ENCODE peak calls at places on chromosomes 1 and 21, in four cellular contexts. One of them, this sample, is unnamed.

GRCh38 chr1:224732367-224733006 is 116.4 kb downstream of the CNIH3 start:
- DNase-seq in mesenchymal stem cell: no peak
- DNase-seq in H1: no peak
- DNase-seq in fibroblast of lung: no peak
- DNase-seq in this sample: no peak

GRCh38 chr21:45155910-45156309 is 81.5 kb downstream of the ADARB1 start:
- DNase-seq in mesenchymal stem cell: no peak
- DNase-seq in H1: no peak
- DNase-seq in fibroblast of lung: no peak
- DNase-seq in this sample: no peak

GRCh38 chr1:169155675-169156074 is 49.2 kb downstream of the ATP1B1 start:
- DNase-seq in mesenchymal stem cell: no peak
- DNase-seq in H1: no peak
- DNase-seq in fibroblast of lung: no peak
- DNase-seq in this sample: no peak

GRCh38 chr1:113677250-113678158 is 81.8 kb downstream of the PHTF1 start:
- DNase-seq in mesenchymal stem cell: peak
- DNase-seq in H1: no peak
- DNase-seq in fibroblast of lung: peak
- DNase-seq in this sample: no peak

GRCh38 chr1:100539836-100540536 is 2.0 kb downstream of the GPR88 start:
- DNase-seq in mesenchymal stem cell: peak
- DNase-seq in H1: no peak
- DNase-seq in fibroblast of lung: peak
- DNase-seq in this sample: no peak

GRCh38 chr1:197197430-197197997 is 51.0 kb upstream of the ASPM start:
- DNase-seq in mesenchymal stem cell: no peak
- DNase-seq in H1: no peak
- DNase-seq in fibroblast of lung: no peak
- DNase-seq in this sample: no peak

GRCh38 chr1:116365857-116366256 is 7.2 kb upstream of the ATP1A1 start:
- DNase-seq in mesenchymal stem cell: no peak
- DNase-seq in H1: no peak
- DNase-seq in fibroblast of lung: no peak
- DNase-seq in this sample: no peak

GRCh38 chr1:27005166-27005530 is 7.5 kb downstream of the TENT5B start:
- DNase-seq in mesenchymal stem cell: no peak
- DNase-seq in H1: no peak
- DNase-seq in fibroblast of lung: no peak
- DNase-seq in this sample: no peak

GRCh38 chr21:30234643-30235042 is 18.7 kb upstream of the CLDN8 start:
- DNase-seq in mesenchymal stem cell: peak
- DNase-seq in H1: no peak
- DNase-seq in fibroblast of lung: no peak
- DNase-seq in this sample: peak

GRCh38 chr1:150065184-150065871 is 2.2 kb upstream of the VPS45 start:
- DNase-seq in mesenchymal stem cell: peak
- DNase-seq in H1: no peak
- DNase-seq in fibroblast of lung: peak
- DNase-seq in this sample: no peak

GRCh38 chr1:70043806-70044205 is 161.6 kb downstream of the LRRC40 start:
- DNase-seq in mesenchymal stem cell: peak
- DNase-seq in H1: no peak
- DNase-seq in fibroblast of lung: peak
- DNase-seq in this sample: peak

GRCh38 chr21:27759820-27760219 is 792.9 kb upstream of the ADAMTS5 start:
- DNase-seq in mesenchymal stem cell: no peak
- DNase-seq in H1: no peak
- DNase-seq in fibroblast of lung: no peak
- DNase-seq in this sample: no peak

GRCh38 chr1:90246069-90246468 is 251.2 kb downstream of the ZNF326 start:
- DNase-seq in mesenchymal stem cell: no peak
- DNase-seq in H1: no peak
- DNase-seq in fibroblast of lung: no peak
- DNase-seq in this sample: no peak

GRCh38 chr1:236854602-236854978 is 59.5 kb downstream of the MTR start:
- DNase-seq in mesenchymal stem cell: peak
- DNase-seq in H1: no peak
- DNase-seq in fibroblast of lung: peak
- DNase-seq in this sample: no peak

GRCh38 chr1:48859429-48859828 is 82.7 kb upstream of the BEND5 start:
- DNase-seq in mesenchymal stem cell: no peak
- DNase-seq in H1: no peak
- DNase-seq in fibroblast of lung: peak
- DNase-seq in this sample: no peak

GRCh38 chr1:36966242-36966641 is 68.1 kb downstream of the GRIK3 start:
- DNase-seq in mesenchymal stem cell: no peak
- DNase-seq in H1: no peak
- DNase-seq in fibroblast of lung: no peak
- DNase-seq in this sample: no peak

GRCh38 chr21:45322960-45323461 is 35.3 kb upstream of the POFUT2 start:
- DNase-seq in mesenchymal stem cell: no peak
- DNase-seq in H1: no peak
- DNase-seq in fibroblast of lung: no peak
- DNase-seq in this sample: no peak

GRCh38 chr1:204493882-204494280 is 724 bp downstream of the PIK3C2B start:
- DNase-seq in mesenchymal stem cell: peak
- DNase-seq in H1: no peak
- DNase-seq in fibroblast of lung: peak
- DNase-seq in this sample: no peak

GRCh38 chr1:242139437-242139836 is 140.5 kb upstream of the MAP1LC3C start:
- DNase-seq in mesenchymal stem cell: no peak
- DNase-seq in H1: no peak
- DNase-seq in fibroblast of lung: no peak
- DNase-seq in this sample: no peak

GRCh38 chr1:179753061-179753460 is 10.0 kb downstream of the FAM163A start:
- DNase-seq in mesenchymal stem cell: no peak
- DNase-seq in H1: no peak
- DNase-seq in fibroblast of lung: peak
- DNase-seq in this sample: no peak

GRCh38 chr1:21325231-21325718 is 35.0 kb upstream of the ECE1 start:
- DNase-seq in mesenchymal stem cell: no peak
- DNase-seq in H1: no peak
- DNase-seq in fibroblast of lung: no peak
- DNase-seq in this sample: no peak

GRCh38 chr1:92808353-92808752 is 23.4 kb upstream of the EVI5 start:
- DNase-seq in mesenchymal stem cell: no peak
- DNase-seq in H1: no peak
- DNase-seq in fibroblast of lung: peak
- DNase-seq in this sample: no peak

GRCh38 chr1:92803140-92803887 is 18.4 kb upstream of the EVI5 start:
- DNase-seq in mesenchymal stem cell: no peak
- DNase-seq in H1: no peak
- DNase-seq in fibroblast of lung: no peak
- DNase-seq in this sample: no peak

GRCh38 chr1:92804721-92805169 is 19.8 kb upstream of the EVI5 start:
- DNase-seq in mesenchymal stem cell: peak
- DNase-seq in H1: no peak
- DNase-seq in fibroblast of lung: peak
- DNase-seq in this sample: peak

DNA sequence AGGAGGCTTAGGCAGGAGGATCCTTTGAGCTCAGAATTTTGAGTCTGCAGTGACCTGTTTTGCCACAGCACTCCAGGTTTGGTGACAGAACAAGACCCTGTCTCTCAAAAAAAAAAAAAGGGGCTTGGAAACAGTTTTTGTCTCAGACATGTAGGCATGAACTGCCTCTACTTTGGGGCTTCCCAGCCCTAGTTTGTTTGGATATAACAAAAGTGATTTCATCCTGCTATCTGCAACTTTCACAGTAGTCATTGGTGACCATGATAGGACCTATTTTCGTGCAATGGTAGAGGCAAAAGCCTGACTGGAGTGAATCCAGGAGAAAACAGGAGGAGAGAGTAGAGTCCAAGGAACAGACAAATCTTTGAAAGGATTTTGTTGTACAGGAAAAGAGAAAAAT is 20.3 kb upstream of the EVI5 start:
- DNase-seq in mesenchymal stem cell: peak
- DNase-seq in H1: no peak
- DNase-seq in fibroblast of lung: no peak
- DNase-seq in this sample: no peak
- H3K4me3 ChIP-seq in mesenchymal stem cell: no peak
- H3K4me3 ChIP-seq in H1: no peak
- H3K4me3 ChIP-seq in fibroblast of lung: no peak
- H3K4me3 ChIP-seq in this sample: no peak

DNA sequence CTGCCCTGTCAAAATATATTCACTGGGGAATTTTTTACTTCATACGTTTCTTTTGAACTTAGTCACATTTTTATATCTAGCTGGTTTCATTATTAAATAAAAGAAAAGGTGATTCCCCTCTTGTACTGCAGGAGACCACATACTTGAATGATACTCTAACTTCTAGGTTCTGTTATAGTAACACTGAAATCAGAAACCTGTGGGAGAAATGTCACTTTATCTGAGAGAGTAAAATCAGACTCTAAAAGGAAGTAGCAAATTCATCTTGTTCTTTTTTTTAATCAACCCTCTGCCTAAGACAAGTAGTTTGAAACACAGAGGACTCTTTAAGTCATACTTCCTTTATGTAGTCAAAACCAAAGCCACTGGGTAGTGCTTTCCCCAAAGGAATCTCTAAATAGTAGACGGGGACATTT is 34.4 kb downstream of the MRPL39 start:
- DNase-seq in mesenchymal stem cell: peak
- DNase-seq in H1: no peak
- DNase-seq in fibroblast of lung: peak
- DNase-seq in this sample: no peak
- H3K9ac ChIP-seq in mesenchymal stem cell: peak
- H3K9ac ChIP-seq in H1: no peak
- H3K9ac ChIP-seq in fibroblast of lung: no peak
- H3K9ac ChIP-seq in this sample: no peak

GRCh38 chr1:78102082-78102481 is 56.3 kb downstream of the GIPC2 start:
- DNase-seq in mesenchymal stem cell: peak
- DNase-seq in H1: no peak
- DNase-seq in fibroblast of lung: peak
- DNase-seq in this sample: no peak

GRCh38 chr1:78101514-78101913 is 55.7 kb downstream of the GIPC2 start:
- DNase-seq in mesenchymal stem cell: peak
- DNase-seq in H1: no peak
- DNase-seq in fibroblast of lung: peak
- DNase-seq in this sample: no peak

GRCh38 chr1:78104322-78104721 is 58.6 kb downstream of the GIPC2 start:
- DNase-seq in mesenchymal stem cell: no peak
- DNase-seq in H1: no peak
- DNase-seq in fibroblast of lung: peak
- DNase-seq in this sample: no peak

GRCh38 chr1:78102916-78103315 is 57.1 kb downstream of the GIPC2 start:
- DNase-seq in mesenchymal stem cell: no peak
- DNase-seq in H1: no peak
- DNase-seq in fibroblast of lung: no peak
- DNase-seq in this sample: no peak

DNA sequence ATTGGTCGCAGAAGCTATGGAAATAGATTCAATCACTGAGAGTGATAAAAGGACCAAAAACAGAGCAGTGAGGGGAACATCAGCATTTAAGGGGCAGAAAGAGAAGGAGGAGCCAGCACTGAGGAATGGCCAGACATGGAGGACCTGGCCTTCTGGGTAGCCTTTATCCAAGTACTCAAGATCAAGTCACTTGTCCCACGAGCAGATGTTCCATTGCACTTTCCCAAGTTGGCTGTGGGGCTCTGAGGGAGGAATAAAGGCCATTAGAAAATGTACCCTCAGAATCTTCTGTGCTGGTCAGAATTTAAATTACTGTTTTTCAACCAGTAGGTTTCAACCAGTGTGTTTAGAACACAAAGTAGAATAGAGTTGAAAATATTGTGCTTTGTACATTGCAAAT is 55.3 kb downstream of the GIPC2 start:
- DNase-seq in mesenchymal stem cell: no peak
- DNase-seq in H1: no peak
- DNase-seq in fibroblast of lung: no peak
- DNase-seq in this sample: no peak
- H3K4me2 ChIP-seq in mesenchymal stem cell: no peak
- H3K4me2 ChIP-seq in H1: no peak
- H3K4me2 ChIP-seq in fibroblast of lung: peak
- H3K4me2 ChIP-seq in this sample: no peak

GRCh38 chr1:228280106-228280901 is 72.5 kb downstream of the OBSCN start:
- DNase-seq in mesenchymal stem cell: no peak
- DNase-seq in H1: no peak
- DNase-seq in fibroblast of lung: no peak
- DNase-seq in this sample: no peak
- H3K4me3 ChIP-seq in mesenchymal stem cell: no peak
- H3K4me3 ChIP-seq in H1: no peak
- H3K4me3 ChIP-seq in fibroblast of lung: no peak
- H3K4me3 ChIP-seq in this sample: no peak

DNA sequence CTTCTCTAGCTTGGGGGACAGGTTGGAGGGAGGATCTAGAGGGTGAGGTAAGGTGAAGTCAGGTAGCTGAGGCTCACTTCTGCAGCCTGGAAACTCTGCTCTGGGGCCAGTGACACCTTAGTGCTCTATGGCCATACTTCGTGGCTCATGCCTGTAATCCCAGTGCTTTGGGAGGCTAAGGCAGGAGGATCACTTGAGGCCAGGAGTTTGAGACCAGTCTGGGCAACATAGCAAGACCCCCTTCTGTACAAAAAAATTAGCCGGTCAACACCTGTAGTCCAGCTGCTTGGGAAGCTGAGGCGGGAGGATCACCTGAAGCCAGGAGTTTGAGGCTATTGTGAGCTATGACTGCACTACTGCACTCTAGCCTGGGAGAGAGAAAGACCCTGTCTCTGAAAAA is 5.8 kb downstream of the LMNA start:
- DNase-seq in mesenchymal stem cell: no peak
- DNase-seq in H1: no peak
- DNase-seq in fibroblast of lung: no peak
- DNase-seq in this sample: no peak
- H3K9ac ChIP-seq in mesenchymal stem cell: peak
- H3K9ac ChIP-seq in H1: no peak
- H3K9ac ChIP-seq in fibroblast of lung: peak
- H3K9ac ChIP-seq in this sample: peak